ENCODE peak calls at places on chromosome 10, in six cellular contexts. S, M, F, N, X and Z are unnamed samples.
A peak's percentile ranks its signal among the peaks of the same experiment; 100 is the strongest.

GRCh38 chr10:116763440-116763839 is 21.1 kb upstream of the HSPA12A start:
- DNase-seq in S (no peak), X (no peak), M (no peak), F (no peak), N (no peak), Z (no peak)

GRCh38 chr10:72803119-72803505 is 90.4 kb upstream of the OIT3 start:
- DNase-seq in S (no peak), M (no peak), N (no peak), F (no peak), X (no peak), Z (no peak)

GRCh38 chr10:73897693-73898092 is 13.2 kb upstream of the PLAU start:
- DNase-seq in F (no peak), N (no peak), M (no peak), S (no peak), X (no peak), Z (no peak)

GRCh38 chr10:28291881-28292297 is 11.0 kb downstream of the MPP7 start:
- DNase-seq in F (no peak), N (no peak), X (peak; percentile 71), S (no peak), M (no peak), Z (no peak)

GRCh38 chr10:94194256-94194655 is 168.5 kb downstream of the NOC3L start:
- DNase-seq in F (no peak), N (no peak), S (no peak), M (no peak), X (no peak), Z (no peak)

GRCh38 chr10:125057158-125058001 is 103.0 kb downstream of the CTBP2 start:
- DNase-seq in N (no peak), S (peak; percentile 93), F (peak; percentile 61), X (no peak), M (no peak), Z (peak; percentile 88)

GRCh38 chr10:50937230-50937907 is 51.9 kb upstream of the A1CF start:
- DNase-seq in M (no peak), X (peak; percentile 39), N (no peak), S (no peak), F (no peak), Z (no peak)

GRCh38 chr10:131085586-131085860 is 226.0 kb downstream of the TCERG1L start:
- DNase-seq in M (no peak), F (no peak), N (no peak), S (no peak), X (no peak), Z (no peak)

GRCh38 chr10:119829429-119829828 is 43.2 kb downstream of the MCMBP start:
- DNase-seq in X (no peak), N (peak; percentile 59), S (no peak), F (no peak), M (no peak), Z (no peak)

GRCh38 chr10:133393401-133394063 is 425 bp upstream of the MTG1 start:
- DNase-seq in X (no peak), N (no peak), S (no peak), M (no peak), F (no peak), Z (no peak)

GRCh38 chr10:133397938-133398337 is 4.0 kb downstream of the MTG1 start:
- DNase-seq in S (no peak), X (no peak), F (no peak), M (no peak), N (no peak), Z (no peak)

GRCh38 chr10:133394064-133394663 is at the start of gene MTG1:
- DNase-seq in F (peak; percentile 94), X (peak; percentile 70), S (peak; percentile 89), N (peak; percentile 98), M (peak; percentile 88), Z (peak; percentile 93)

GRCh38 chr10:133394801-133395221 is 854 bp downstream of the MTG1 start:
- DNase-seq in N (no peak), S (no peak), F (no peak), X (no peak), M (no peak), Z (no peak)

GRCh38 chr10:133396035-133396624 is 2.2 kb downstream of the MTG1 start:
- DNase-seq in F (no peak), N (no peak), S (no peak), X (no peak), M (no peak), Z (no peak)
- H3K27ac ChIP-seq in F (no peak overlapping the region), N (no peak overlapping the region), S (no peak overlapping the region), X (no peak overlapping the region), M (no peak overlapping the region), Z (no peak overlapping the region)

DNA sequence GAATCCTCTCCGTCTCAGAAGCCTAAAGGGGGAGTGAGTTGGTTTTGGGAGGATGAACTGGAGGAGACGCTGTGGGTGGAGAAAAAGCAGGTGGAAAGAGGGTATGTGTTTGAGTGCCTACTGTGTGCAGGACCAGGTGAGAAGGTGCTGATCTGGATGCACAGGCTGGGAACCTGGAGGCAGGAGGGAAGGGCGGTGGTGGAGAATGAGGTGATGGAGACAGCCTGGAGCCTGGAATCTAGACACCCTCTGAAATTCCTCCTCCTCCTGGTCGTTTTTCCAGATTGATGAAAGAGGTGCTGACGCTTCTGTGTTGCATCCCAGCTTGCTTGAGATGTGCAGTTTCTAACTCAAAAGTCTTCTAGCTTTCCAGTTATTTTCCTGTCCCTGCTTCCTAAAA is 67.4 kb downstream of the LRMDA start:
- DNase-seq in N (no peak), S (no peak), F (no peak), M (no peak), X (no peak), Z (no peak)
- H3K27ac ChIP-seq in N (no peak overlapping the region), S (no peak overlapping the region), F (no peak overlapping the region), M (no peak overlapping the region), X (no peak overlapping the region), Z (no peak overlapping the region)

GRCh38 chr10:77309103-77310013 is 328.2 kb downstream of the KCNMA1 start:
- DNase-seq in X (no peak), F (no peak), M (no peak), S (peak; percentile 39), N (no peak), Z (peak; percentile 44)

GRCh38 chr10:77306666-77307065 is 330.9 kb downstream of the KCNMA1 start:
- DNase-seq in S (no peak), M (no peak), F (no peak), X (no peak), N (no peak), Z (no peak)

GRCh38 chr10:77308084-77308732 is 329.4 kb downstream of the KCNMA1 start:
- DNase-seq in S (peak; percentile 43), N (no peak), M (no peak), X (no peak), F (no peak), Z (no peak)

GRCh38 chr10:77304192-77304591 is 333.4 kb downstream of the KCNMA1 start:
- DNase-seq in N (no peak), M (no peak), S (no peak), F (no peak), X (no peak), Z (no peak)

GRCh38 chr10:77305650-77306632 is 331.7 kb downstream of the KCNMA1 start:
- DNase-seq in S (no peak), X (no peak), N (no peak), M (no peak), F (no peak), Z (no peak)
- H3K27ac ChIP-seq in S (peak overlapping the region; percentile 42), X (no peak overlapping the region), N (no peak overlapping the region), M (no peak overlapping the region), F (no peak overlapping the region), Z (no peak overlapping the region)

DNA sequence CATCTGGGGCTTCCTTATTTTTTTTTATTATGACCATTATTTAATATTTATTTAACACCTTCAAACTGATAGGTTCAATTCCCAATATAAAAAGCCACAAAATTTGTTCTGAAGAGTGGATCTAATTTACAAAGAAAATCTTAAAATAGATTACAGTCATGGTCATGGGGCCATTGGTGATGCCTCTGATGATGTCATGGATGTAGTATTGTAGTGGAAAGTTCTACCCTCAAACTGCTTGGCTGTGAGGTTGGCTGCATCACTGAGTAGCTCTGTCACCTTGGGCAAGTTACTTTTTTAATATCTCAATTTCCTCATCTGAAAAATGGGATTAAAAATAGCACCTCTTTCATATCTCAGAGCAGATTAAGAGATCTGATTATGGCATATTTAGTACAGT is 128.5 kb downstream of the DKK1 start:
- DNase-seq in X (no peak), M (no peak), N (no peak), F (no peak), S (no peak), Z (no peak)
- H3K27ac ChIP-seq in X (peak overlapping the region; percentile 98), M (no peak overlapping the region), N (no peak overlapping the region), F (no peak overlapping the region), S (no peak overlapping the region), Z (no peak overlapping the region)